ENCODE peak calls at places on chromosomes 2 and 18, in ten cellular contexts. M is LHCN-M2, H is SK-MEL-5, X is left ventricle myocardium superior, F is brain microvascular endothelial cell, D is chondrocyte, P is K562, G is EH, R is retinal pigment epithelial cell, Y is memory B cell. W is an unnamed sample.

GRCh38 chr18:79399275-79400081 is 3.7 kb downstream of the NFATC1 start:
- DNase-seq in G (no peak), F (no peak), D (peak; percentile 92), M (no peak), R (no peak), H (no peak), X (peak; percentile 43), Y (no peak), P (peak; percentile 25), W (no peak)

GRCh38 chr2:240889601-240890560 is 6.1 kb downstream of the MAB21L4 start:
- DNase-seq in P (no peak), D (peak; percentile 82), H (no peak), X (peak; percentile 24), F (no peak), M (no peak), G (no peak), R (no peak), Y (no peak), W (no peak)

GRCh38 chr2:233081232-233081730 is 21.1 kb downstream of the INPP5D start:
- DNase-seq in M (no peak), R (no peak), Y (no peak), H (no peak), D (peak; percentile 40), G (no peak), F (no peak), P (no peak), X (no peak), W (no peak)

GRCh38 chr2:70686577-70687460 is 81.2 kb downstream of the ADD2 start:
- DNase-seq in D (peak; percentile 49), Y (no peak), H (peak; percentile 85), G (peak; percentile 90), X (peak; percentile 46), F (peak; percentile 57), P (peak; percentile 94), M (peak; percentile 72), R (no peak), W (peak; percentile 48)

GRCh38 chr18:24023185-24023814 is 8.7 kb downstream of the TTC39C start:
- DNase-seq in H (peak; percentile 31), D (no peak), F (no peak), Y (no peak), X (no peak), G (no peak), R (no peak), P (no peak), M (no peak), W (no peak)

GRCh38 chr2:141055526-141055925 is 1075.3 kb downstream of the LRP1B start:
- DNase-seq in Y (no peak), P (no peak), R (no peak), G (peak; percentile 69), X (no peak), F (peak; percentile 32), D (no peak), M (peak; percentile 54), H (no peak), W (no peak)

GRCh38 chr18:77147418-77147852 is 14.9 kb upstream of the MBP start:
- DNase-seq in G (peak; percentile 55), M (no peak), F (no peak), R (no peak), P (no peak), H (no peak), Y (no peak), X (no peak), D (no peak), W (no peak)

GRCh38 chr2:71932027-71932779 is 215.5 kb downstream of the CYP26B1 start:
- DNase-seq in M (no peak), X (no peak), G (no peak), R (no peak), D (no peak), F (no peak), Y (no peak), H (no peak), P (peak; percentile 5), W (no peak)

GRCh38 chr2:84823788-84824187 is 57.1 kb downstream of the TRABD2A start:
- DNase-seq in P (no peak), F (no peak), G (no peak), R (no peak), M (no peak), D (no peak), H (no peak), X (no peak), Y (no peak), W (no peak)

GRCh38 chr2:160582481-160583161 is 89.0 kb upstream of the RBMS1 start:
- DNase-seq in M (peak; percentile 42), F (peak; percentile 73), G (no peak), P (no peak), X (no peak), Y (no peak), R (peak; percentile 88), H (peak; percentile 32), D (no peak), W (no peak)

GRCh38 chr2:109213646-109214417 is 84.8 kb downstream of the SH3RF3 start:
- DNase-seq in D (no peak), Y (no peak), G (peak; percentile 77), F (peak; percentile 65), X (no peak), P (peak; percentile 38), H (no peak), M (peak; percentile 93), R (no peak), W (no peak)

GRCh38 chr2:201854221-201854801 is 48.0 kb downstream of the CDK15 start:
- DNase-seq in G (peak; percentile 99), F (peak; percentile 99), Y (no peak), P (no peak), M (peak; percentile 99), H (peak; percentile 15), R (peak; percentile 63), D (no peak), X (no peak), W (no peak)

GRCh38 chr2:46299365-46300263 is 2.4 kb downstream of the EPAS1 start:
- DNase-seq in H (no peak), D (no peak), R (no peak), M (peak; percentile 29), G (peak; percentile 83), P (peak; percentile 23), X (peak; percentile 84), Y (no peak), F (peak; percentile 59), W (no peak)

W was measured in HCT116.